ENCODE peak calls at places on chromosomes 3 and 15, in ten cellular contexts. F, V, O, T, Y, Z, C, X, P and G are unnamed samples.

GRCh38 chr15:84816694-84817460 is at the start of gene ALPK3:
- DNase-seq in F (no peak), V (no peak), O (no peak), T (no peak), Y (no peak), Z (no peak), C (no peak), X (no peak), P (no peak), G (no peak)

GRCh38 chr3:55828712-55829111 is 341.6 kb upstream of the WNT5A start:
- DNase-seq in F (no peak), V (no peak), O (no peak), T (no peak), Y (no peak), Z (no peak), C (no peak), X (no peak), P (no peak), G (no peak)

GRCh38 chr15:78739206-78739605 is 72.1 kb downstream of the ADAMTS7 start:
- DNase-seq in F (no peak), V (no peak), O (no peak), T (no peak), Y (no peak), Z (peak), C (no peak), X (no peak), P (no peak), G (no peak)

GRCh38 chr3:100737334-100737733 is 28.0 kb downstream of the TFG start:
- DNase-seq in F (no peak), V (no peak), O (peak), T (peak), Y (no peak), Z (no peak), C (no peak), X (no peak), P (no peak), G (no peak)

GRCh38 chr15:45867281-45867680 is 232.5 kb downstream of the SQOR start:
- DNase-seq in F (no peak), V (no peak), O (no peak), T (no peak), Y (no peak), Z (no peak), C (no peak), X (no peak), P (no peak), G (no peak)

GRCh38 chr15:32956006-32956405 is 238.2 kb downstream of the GREM1 start:
- DNase-seq in F (no peak), V (peak), O (peak), T (no peak), Y (peak), Z (no peak), C (no peak), X (peak), P (no peak), G (peak)

GRCh38 chr3:197756704-197757103 is 7.0 kb downstream of the FYTTD1 start:
- DNase-seq in F (no peak), V (no peak), O (no peak), T (no peak), Y (no peak), Z (no peak), C (no peak), X (no peak), P (no peak), G (no peak)

GRCh38 chr3:47356201-47356600 is 24.6 kb upstream of the PTPN23 start:
- DNase-seq in F (no peak), V (no peak), O (no peak), T (no peak), Y (no peak), Z (no peak), C (no peak), X (no peak), P (no peak), G (no peak)

GRCh38 chr15:68479870-68480269 is 47.9 kb upstream of the ITGA11 start:
- DNase-seq in F (no peak), V (no peak), O (no peak), T (no peak), Y (no peak), Z (no peak), C (no peak), X (peak), P (no peak), G (no peak)